ENCODE peak calls at places on chromosomes 12 and 14, in four cellular contexts. One of them, this sample, is unnamed.
A peak's percentile ranks its signal among the peaks of the same experiment; 100 is the strongest.

GRCh38 chr14:55780156-55780946 is 200.3 kb downstream of the KTN1 start:
- DNase-seq in memory B cell: no peak
- DNase-seq in cardiac muscle cell: peak; percentile 93
- DNase-seq in kidney tubule cell: peak; percentile 91
- DNase-seq in this sample: no peak

GRCh38 chr12:63098851-63099250 is 52.1 kb downstream of the AVPR1A start:
- DNase-seq in memory B cell: no peak
- DNase-seq in kidney tubule cell: peak; percentile 19
- DNase-seq in cardiac muscle cell: no peak
- DNase-seq in this sample: peak; percentile 17

GRCh38 chr12:124259168-124260066 is 35.5 kb upstream of the RFLNA start:
- DNase-seq in memory B cell: no peak
- DNase-seq in cardiac muscle cell: peak; percentile 59
- DNase-seq in kidney tubule cell: no peak
- DNase-seq in this sample: peak; percentile 20

GRCh38 chr14:51638071-51638944 is 13.4 kb upstream of the FRMD6 start:
- DNase-seq in memory B cell: no peak
- DNase-seq in cardiac muscle cell: peak; percentile 75
- DNase-seq in kidney tubule cell: peak; percentile 92
- DNase-seq in this sample: no peak

GRCh38 chr14:20624495-20625070 is 16.9 kb downstream of the OR6S1 start:
- DNase-seq in cardiac muscle cell: peak; percentile 82
- DNase-seq in memory B cell: peak; percentile 37
- DNase-seq in kidney tubule cell: peak; percentile 83
- DNase-seq in this sample: peak; percentile 78

GRCh38 chr14:102733326-102733725 is 43.9 kb upstream of the TRAF3 start:
- DNase-seq in memory B cell: no peak
- DNase-seq in cardiac muscle cell: no peak
- DNase-seq in kidney tubule cell: no peak
- DNase-seq in this sample: no peak

GRCh38 chr12:18221726-18222125 is 39.6 kb upstream of the PIK3C2G start:
- DNase-seq in kidney tubule cell: no peak
- DNase-seq in memory B cell: no peak
- DNase-seq in cardiac muscle cell: no peak
- DNase-seq in this sample: no peak

GRCh38 chr12:100986595-100987547 is 192.3 kb downstream of the ANO4 start:
- DNase-seq in cardiac muscle cell: no peak
- DNase-seq in memory B cell: no peak
- DNase-seq in kidney tubule cell: no peak
- DNase-seq in this sample: no peak

GRCh38 chr14:66078031-66078430 is 408.1 kb upstream of the CCDC196 start:
- DNase-seq in cardiac muscle cell: no peak
- DNase-seq in memory B cell: no peak
- DNase-seq in kidney tubule cell: no peak
- DNase-seq in this sample: no peak

GRCh38 chr14:92615451-92615850 is 101.9 kb downstream of the RIN3 start:
- DNase-seq in cardiac muscle cell: no peak
- DNase-seq in memory B cell: peak; percentile 67
- DNase-seq in kidney tubule cell: no peak
- DNase-seq in this sample: no peak

GRCh38 chr14:65255583-65256443 is 153.5 kb upstream of the MAX start:
- DNase-seq in memory B cell: no peak
- DNase-seq in cardiac muscle cell: no peak
- DNase-seq in kidney tubule cell: peak; percentile 75
- DNase-seq in this sample: peak; percentile 16

GRCh38 chr12:57142727-57143126 is 4.7 kb downstream of the LRP1-AS start:
- DNase-seq in kidney tubule cell: no peak
- DNase-seq in cardiac muscle cell: no peak
- DNase-seq in memory B cell: no peak
- DNase-seq in this sample: no peak

GRCh38 chr12:51364026-51364425 is 17.5 kb upstream of the CELA1 start:
- DNase-seq in cardiac muscle cell: no peak
- DNase-seq in memory B cell: no peak
- DNase-seq in kidney tubule cell: no peak
- DNase-seq in this sample: no peak